ENCODE peak calls at places on chromosomes 16 and 17, in eight cellular contexts. One of them, this sample, is unnamed.
A peak's percentile ranks its signal among the peaks of the same experiment; 100 is the strongest.

GRCh38 chr17:20121359-20122235 is 112.4 kb downstream of the SPECC1 start:
- DNase-seq in mesothelial cell of epicardium: peak; percentile 66
- DNase-seq in body of pancreas: peak; percentile 62
- DNase-seq in ascending aorta: no peak
- DNase-seq in fibroblast of lung: peak; percentile 46
- DNase-seq in neural crest cell: peak; percentile 72
- DNase-seq in GM12865: peak; percentile 79
- DNase-seq in nephron progenitor cell: peak; percentile 78
- DNase-seq in this sample: peak; percentile 82

GRCh38 chr17:59366773-59367656 is 35.6 kb downstream of the YPEL2 start:
- DNase-seq in mesothelial cell of epicardium: no peak
- DNase-seq in ascending aorta: no peak
- DNase-seq in body of pancreas: peak; percentile 94
- DNase-seq in GM12865: no peak
- DNase-seq in fibroblast of lung: peak; percentile 83
- DNase-seq in neural crest cell: no peak
- DNase-seq in nephron progenitor cell: no peak
- DNase-seq in this sample: peak; percentile 18

GRCh38 chr16:20611975-20612471 is 35.9 kb upstream of the ACSM2B start:
- DNase-seq in neural crest cell: no peak
- DNase-seq in nephron progenitor cell: no peak
- DNase-seq in mesothelial cell of epicardium: no peak
- DNase-seq in ascending aorta: no peak
- DNase-seq in fibroblast of lung: no peak
- DNase-seq in body of pancreas: peak; percentile 95
- DNase-seq in GM12865: no peak
- DNase-seq in this sample: no peak

GRCh38 chr16:7209598-7209997 is 123.0 kb upstream of the RBFOX1 start:
- DNase-seq in body of pancreas: no peak
- DNase-seq in nephron progenitor cell: no peak
- DNase-seq in mesothelial cell of epicardium: no peak
- DNase-seq in fibroblast of lung: no peak
- DNase-seq in ascending aorta: no peak
- DNase-seq in neural crest cell: no peak
- DNase-seq in GM12865: no peak
- DNase-seq in this sample: no peak

GRCh38 chr16:4067262-4068001 is 48.8 kb downstream of the ADCY9 start:
- DNase-seq in GM12865: no peak
- DNase-seq in ascending aorta: no peak
- DNase-seq in mesothelial cell of epicardium: no peak
- DNase-seq in body of pancreas: no peak
- DNase-seq in nephron progenitor cell: no peak
- DNase-seq in fibroblast of lung: peak; percentile 17
- DNase-seq in neural crest cell: no peak
- DNase-seq in this sample: no peak

GRCh38 chr16:53668869-53669268 is 34.8 kb downstream of the RPGRIP1L start:
- DNase-seq in nephron progenitor cell: no peak
- DNase-seq in mesothelial cell of epicardium: no peak
- DNase-seq in fibroblast of lung: no peak
- DNase-seq in ascending aorta: no peak
- DNase-seq in GM12865: no peak
- DNase-seq in neural crest cell: no peak
- DNase-seq in body of pancreas: no peak
- DNase-seq in this sample: no peak

GRCh38 chr17:21419299-21420239 is 43.4 kb downstream of the KCNJ12 start:
- DNase-seq in nephron progenitor cell: no peak
- DNase-seq in fibroblast of lung: no peak
- DNase-seq in GM12865: no peak
- DNase-seq in body of pancreas: no peak
- DNase-seq in mesothelial cell of epicardium: no peak
- DNase-seq in ascending aorta: no peak
- DNase-seq in neural crest cell: no peak
- DNase-seq in this sample: peak; percentile 62

GRCh38 chr17:38922538-38923291 is 2.7 kb upstream of the LASP1NB start:
- DNase-seq in fibroblast of lung: peak; percentile 65
- DNase-seq in mesothelial cell of epicardium: peak; percentile 66
- DNase-seq in neural crest cell: no peak
- DNase-seq in nephron progenitor cell: no peak
- DNase-seq in body of pancreas: peak; percentile 84
- DNase-seq in GM12865: no peak
- DNase-seq in ascending aorta: no peak
- DNase-seq in this sample: no peak

GRCh38 chr17:751269-752001 is 629 bp downstream of the GEMIN4 start:
- DNase-seq in fibroblast of lung: peak; percentile 39
- DNase-seq in neural crest cell: no peak
- DNase-seq in mesothelial cell of epicardium: peak; percentile 57
- DNase-seq in body of pancreas: peak; percentile 28
- DNase-seq in ascending aorta: no peak
- DNase-seq in nephron progenitor cell: no peak
- DNase-seq in GM12865: peak; percentile 76
- DNase-seq in this sample: peak; percentile 65

GRCh38 chr16:78196527-78196926 is 97.1 kb downstream of the WWOX start:
- DNase-seq in nephron progenitor cell: no peak
- DNase-seq in ascending aorta: no peak
- DNase-seq in GM12865: no peak
- DNase-seq in mesothelial cell of epicardium: no peak
- DNase-seq in body of pancreas: no peak
- DNase-seq in fibroblast of lung: no peak
- DNase-seq in neural crest cell: no peak
- DNase-seq in this sample: no peak

GRCh38 chr17:42459256-42459982 is 741 bp downstream of the ATP6V0A1 start:
- DNase-seq in GM12865: peak; percentile 54
- DNase-seq in nephron progenitor cell: peak; percentile 31
- DNase-seq in neural crest cell: peak; percentile 11
- DNase-seq in body of pancreas: peak; percentile 47
- DNase-seq in mesothelial cell of epicardium: peak; percentile 45
- DNase-seq in fibroblast of lung: peak; percentile 70
- DNase-seq in ascending aorta: no peak
- DNase-seq in this sample: peak; percentile 64

GRCh38 chr17:67477687-67478086 is 100.6 kb downstream of the PITPNC1 start:
- DNase-seq in nephron progenitor cell: no peak
- DNase-seq in neural crest cell: no peak
- DNase-seq in fibroblast of lung: peak; percentile 69
- DNase-seq in GM12865: peak; percentile 38
- DNase-seq in ascending aorta: no peak
- DNase-seq in mesothelial cell of epicardium: no peak
- DNase-seq in body of pancreas: no peak
- DNase-seq in this sample: peak; percentile 87

GRCh38 chr17:39485555-39485954 is 24.3 kb downstream of the CDK12 start:
- DNase-seq in neural crest cell: no peak
- DNase-seq in mesothelial cell of epicardium: no peak
- DNase-seq in body of pancreas: no peak
- DNase-seq in GM12865: no peak
- DNase-seq in ascending aorta: no peak
- DNase-seq in fibroblast of lung: peak; percentile 98
- DNase-seq in nephron progenitor cell: no peak
- DNase-seq in this sample: no peak

GRCh38 chr17:41733348-41734138 is 900 bp downstream of the HAP1 start:
- DNase-seq in nephron progenitor cell: peak; percentile 41
- DNase-seq in neural crest cell: no peak
- DNase-seq in GM12865: no peak
- DNase-seq in ascending aorta: no peak
- DNase-seq in body of pancreas: no peak
- DNase-seq in mesothelial cell of epicardium: no peak
- DNase-seq in fibroblast of lung: no peak
- DNase-seq in this sample: peak; percentile 34

GRCh38 chr16:69107311-69107962 is 2.0 kb downstream of the HAS3 start:
- DNase-seq in body of pancreas: peak; percentile 48
- DNase-seq in fibroblast of lung: peak; percentile 22
- DNase-seq in neural crest cell: peak; percentile 16
- DNase-seq in GM12865: no peak
- DNase-seq in ascending aorta: no peak
- DNase-seq in nephron progenitor cell: peak; percentile 59
- DNase-seq in mesothelial cell of epicardium: no peak
- DNase-seq in this sample: no peak

GRCh38 chr16:54282202-54282922 is 4.2 kb downstream of the IRX3 start:
- DNase-seq in nephron progenitor cell: peak; percentile 83
- DNase-seq in body of pancreas: peak; percentile 40
- DNase-seq in fibroblast of lung: peak; percentile 13
- DNase-seq in mesothelial cell of epicardium: peak; percentile 77
- DNase-seq in GM12865: no peak
- DNase-seq in neural crest cell: peak; percentile 68
- DNase-seq in ascending aorta: no peak
- DNase-seq in this sample: peak; percentile 56

GRCh38 chr16:87945351-87946042 is 5.7 kb upstream of the BANP start:
- DNase-seq in body of pancreas: peak; percentile 87
- DNase-seq in neural crest cell: no peak
- DNase-seq in ascending aorta: no peak
- DNase-seq in fibroblast of lung: peak; percentile 83
- DNase-seq in GM12865: no peak
- DNase-seq in nephron progenitor cell: peak; percentile 41
- DNase-seq in mesothelial cell of epicardium: peak; percentile 84
- DNase-seq in this sample: peak; percentile 55

GRCh38 chr17:63189930-63190329 is 223.9 kb downstream of the TANC2 start:
- DNase-seq in GM12865: no peak
- DNase-seq in nephron progenitor cell: no peak
- DNase-seq in body of pancreas: no peak
- DNase-seq in neural crest cell: no peak
- DNase-seq in ascending aorta: no peak
- DNase-seq in fibroblast of lung: no peak
- DNase-seq in mesothelial cell of epicardium: no peak
- DNase-seq in this sample: no peak

GRCh38 chr17:77527394-77527793 is 386.6 kb downstream of the SEC14L1 start:
- DNase-seq in nephron progenitor cell: no peak
- DNase-seq in ascending aorta: no peak
- DNase-seq in mesothelial cell of epicardium: no peak
- DNase-seq in fibroblast of lung: no peak
- DNase-seq in body of pancreas: no peak
- DNase-seq in GM12865: no peak
- DNase-seq in neural crest cell: no peak
- DNase-seq in this sample: no peak

GRCh38 chr16:23570992-23571632 is 13.6 kb downstream of the UBFD1 start:
- DNase-seq in GM12865: no peak
- DNase-seq in nephron progenitor cell: no peak
- DNase-seq in body of pancreas: no peak
- DNase-seq in mesothelial cell of epicardium: no peak
- DNase-seq in fibroblast of lung: no peak
- DNase-seq in ascending aorta: no peak
- DNase-seq in neural crest cell: no peak
- DNase-seq in this sample: no peak

GRCh38 chr17:19531780-19532501 is 1.7 kb upstream of the SLC47A1 start:
- DNase-seq in nephron progenitor cell: no peak
- DNase-seq in body of pancreas: no peak
- DNase-seq in fibroblast of lung: no peak
- DNase-seq in ascending aorta: no peak
- DNase-seq in mesothelial cell of epicardium: no peak
- DNase-seq in neural crest cell: no peak
- DNase-seq in GM12865: no peak
- DNase-seq in this sample: no peak

GRCh38 chr16:87815567-87815966 is 49.8 kb upstream of the KLHDC4 start:
- DNase-seq in ascending aorta: no peak
- DNase-seq in body of pancreas: no peak
- DNase-seq in mesothelial cell of epicardium: no peak
- DNase-seq in neural crest cell: no peak
- DNase-seq in nephron progenitor cell: no peak
- DNase-seq in fibroblast of lung: no peak
- DNase-seq in GM12865: no peak
- DNase-seq in this sample: no peak

GRCh38 chr17:47821031-47821423 is 567 bp downstream of the OSBPL7 start:
- DNase-seq in ascending aorta: no peak
- DNase-seq in nephron progenitor cell: no peak
- DNase-seq in neural crest cell: no peak
- DNase-seq in GM12865: no peak
- DNase-seq in body of pancreas: no peak
- DNase-seq in fibroblast of lung: no peak
- DNase-seq in mesothelial cell of epicardium: no peak
- DNase-seq in this sample: peak; percentile 16

GRCh38 chr17:48617515-48618365 is 2.6 kb upstream of the HOXB8 start:
- DNase-seq in GM12865: no peak
- DNase-seq in body of pancreas: no peak
- DNase-seq in ascending aorta: no peak
- DNase-seq in mesothelial cell of epicardium: no peak
- DNase-seq in fibroblast of lung: no peak
- DNase-seq in nephron progenitor cell: no peak
- DNase-seq in neural crest cell: no peak
- DNase-seq in this sample: no peak

GRCh38 chr16:57178793-57179212 is 7.0 kb downstream of the PSME3IP1 start:
- DNase-seq in GM12865: no peak
- DNase-seq in fibroblast of lung: no peak
- DNase-seq in nephron progenitor cell: no peak
- DNase-seq in ascending aorta: no peak
- DNase-seq in body of pancreas: no peak
- DNase-seq in neural crest cell: no peak
- DNase-seq in mesothelial cell of epicardium: no peak
- DNase-seq in this sample: no peak
- TF ChIP-seq CTCF in GM12865: no peak
- TF ChIP-seq CTCF in fibroblast of lung: no peak
- TF ChIP-seq CTCF in nephron progenitor cell: no peak
- TF ChIP-seq CTCF in ascending aorta: no peak
- TF ChIP-seq CTCF in body of pancreas: no peak
- TF ChIP-seq CTCF in neural crest cell: no peak
- TF ChIP-seq CTCF in mesothelial cell of epicardium: no peak
- TF ChIP-seq CTCF in this sample: no peak

GRCh38 chr16:31074073-31074813 is at the start of the genes ZNF646 and ZNF668:
- DNase-seq in neural crest cell: peak; percentile 92
- DNase-seq in ascending aorta: peak; percentile 91
- DNase-seq in body of pancreas: peak; percentile 98
- DNase-seq in GM12865: peak; percentile 100
- DNase-seq in fibroblast of lung: peak; percentile 100
- DNase-seq in nephron progenitor cell: peak; percentile 95
- DNase-seq in mesothelial cell of epicardium: peak; percentile 94
- DNase-seq in this sample: peak; percentile 100
- TF ChIP-seq CTCF in neural crest cell: no peak
- TF ChIP-seq CTCF in ascending aorta: no peak
- TF ChIP-seq CTCF in body of pancreas: no peak
- TF ChIP-seq CTCF in GM12865: no peak
- TF ChIP-seq CTCF in fibroblast of lung: no peak
- TF ChIP-seq CTCF in nephron progenitor cell: no peak
- TF ChIP-seq CTCF in mesothelial cell of epicardium: no peak
- TF ChIP-seq CTCF in this sample: no peak

GRCh38 chr16:18984425-18985005 is 781 bp downstream of the TMC7 start:
- DNase-seq in neural crest cell: no peak
- DNase-seq in GM12865: no peak
- DNase-seq in body of pancreas: no peak
- DNase-seq in fibroblast of lung: peak; percentile 5
- DNase-seq in mesothelial cell of epicardium: no peak
- DNase-seq in ascending aorta: no peak
- DNase-seq in nephron progenitor cell: no peak
- DNase-seq in this sample: no peak
- TF ChIP-seq CTCF in neural crest cell: no peak
- TF ChIP-seq CTCF in GM12865: no peak
- TF ChIP-seq CTCF in body of pancreas: no peak
- TF ChIP-seq CTCF in fibroblast of lung: no peak
- TF ChIP-seq CTCF in mesothelial cell of epicardium: no peak
- TF ChIP-seq CTCF in ascending aorta: no peak
- TF ChIP-seq CTCF in nephron progenitor cell: no peak
- TF ChIP-seq CTCF in this sample: no peak

DNA sequence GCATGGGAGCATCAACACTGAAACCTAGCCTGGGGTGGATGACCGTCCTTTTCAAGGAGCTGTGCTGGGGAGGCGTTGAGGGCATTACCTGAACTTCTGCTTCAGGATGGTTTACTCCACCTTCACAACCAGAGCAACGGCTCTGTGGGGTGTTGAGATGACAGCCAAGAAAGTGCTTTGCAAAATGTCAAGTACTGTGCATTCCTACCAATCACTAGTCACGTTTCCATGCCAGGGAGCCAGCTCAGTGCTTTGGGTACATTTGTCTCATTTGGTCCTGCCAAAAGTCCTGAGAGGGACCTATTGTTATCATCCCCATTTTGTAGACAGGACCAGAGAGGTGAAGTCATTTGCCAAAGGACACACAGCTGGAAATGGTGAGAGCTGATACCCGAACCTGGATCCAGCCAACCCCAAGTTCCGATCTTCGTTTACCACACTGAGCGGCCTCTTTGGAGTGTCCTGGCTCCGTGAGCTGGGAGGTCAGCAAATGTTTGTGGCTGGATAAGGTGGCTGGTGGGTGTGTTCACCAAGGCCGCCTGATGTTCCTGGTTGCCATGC is 61.6 kb downstream of the IRF8 start:
- DNase-seq in nephron progenitor cell: no peak
- DNase-seq in GM12865: no peak
- DNase-seq in mesothelial cell of epicardium: no peak
- DNase-seq in ascending aorta: no peak
- DNase-seq in neural crest cell: no peak
- DNase-seq in fibroblast of lung: no peak
- DNase-seq in body of pancreas: no peak
- DNase-seq in this sample: no peak
- TF ChIP-seq CTCF in nephron progenitor cell: no peak
- TF ChIP-seq CTCF in GM12865: no peak
- TF ChIP-seq CTCF in mesothelial cell of epicardium: no peak
- TF ChIP-seq CTCF in ascending aorta: no peak
- TF ChIP-seq CTCF in neural crest cell: no peak
- TF ChIP-seq CTCF in fibroblast of lung: no peak
- TF ChIP-seq CTCF in body of pancreas: no peak
- TF ChIP-seq CTCF in this sample: no peak